ENCODE peak calls at places on chromosomes 7 and 10, in seven cellular contexts. P is neuronal stem cell, J is mesendoderm, B is IMR-90, X is trophoblast cell, E is H9, L is H1. C is an unnamed sample.
A peak's percentile ranks its signal among the peaks of the same experiment; 100 is the strongest.

GRCh38 chr7:72183835-72184234 is 228.3 kb downstream of the CALN1 start:
- DNase-seq in P (no peak), J (peak; percentile 49), B (no peak), X (no peak), E (no peak), L (no peak), C (no peak)

GRCh38 chr7:904847-905246 is 28.5 kb downstream of the GET4 start:
- DNase-seq in P (no peak), J (no peak), B (peak; percentile 40), X (no peak), E (no peak), L (no peak), C (peak; percentile 38)

GRCh38 chr7:45882465-45882810 is 5.8 kb upstream of the IGFBP1 start:
- DNase-seq in P (no peak), J (peak; percentile 27), B (no peak), X (no peak), E (no peak), L (no peak), C (no peak)

GRCh38 chr7:38105874-38106483 is 72.1 kb upstream of the STARD3NL start:
- DNase-seq in P (peak; percentile 26), J (peak; percentile 49), B (peak; percentile 49), X (no peak), E (no peak), L (no peak), C (peak; percentile 51)

GRCh38 chr10:7337431-7338171 is 73.2 kb downstream of the SFMBT2 start:
- DNase-seq in P (no peak), J (no peak), B (no peak), X (no peak), E (no peak), L (no peak), C (no peak)

GRCh38 chr7:99392046-99392445 is 16.4 kb downstream of the PDAP1 start:
- DNase-seq in P (no peak), J (no peak), B (no peak), X (no peak), E (no peak), L (no peak), C (no peak)

GRCh38 chr7:43749383-43749940 is 9.0 kb upstream of the BLVRA start:
- DNase-seq in P (no peak), J (no peak), B (no peak), X (no peak), E (no peak), L (no peak), C (no peak)

GRCh38 chr7:525740-526139 is 6.1 kb upstream of the PDGFA start:
- DNase-seq in P (no peak), J (no peak), B (no peak), X (no peak), E (no peak), L (no peak), C (no peak)

GRCh38 chr7:44291066-44291732 is 34.2 kb downstream of the CAMK2B start:
- DNase-seq in P (no peak), J (no peak), B (peak; percentile 94), X (no peak), E (no peak), L (peak; percentile 29), C (peak; percentile 24)

GRCh38 chr7:22845221-22845844 is 22.7 kb upstream of the TOMM7 start:
- DNase-seq in P (no peak), J (no peak), B (no peak), X (no peak), E (no peak), L (no peak), C (no peak)
- H2BK120ac ChIP-seq in P (no peak overlapping the region), J (no peak overlapping the region), B (no peak overlapping the region), X (no peak overlapping the region), E (no peak overlapping the region), L (no peak overlapping the region), C (no peak overlapping the region)

GRCh38 chr7:30920584-30921539 is 9.2 kb downstream of the AQP1 start:
- DNase-seq in P (no peak), J (peak; percentile 40), B (peak; percentile 49), X (no peak), E (peak; percentile 19), L (peak; percentile 37), C (peak; percentile 77)

GRCh38 chr7:30918676-30919075 is 7.0 kb downstream of the AQP1 start:
- DNase-seq in P (no peak), J (no peak), B (no peak), X (no peak), E (no peak), L (no peak), C (no peak)

GRCh38 chr7:30921540-30921930 is 9.9 kb downstream of the AQP1 start:
- DNase-seq in P (no peak), J (no peak), B (no peak), X (no peak), E (peak; percentile 20), L (no peak), C (no peak)

GRCh38 chr7:30921951-30922401 is 10.3 kb downstream of the AQP1 start:
- DNase-seq in P (no peak), J (no peak), B (no peak), X (no peak), E (peak; percentile 17), L (peak; percentile 41), C (no peak)

DNA sequence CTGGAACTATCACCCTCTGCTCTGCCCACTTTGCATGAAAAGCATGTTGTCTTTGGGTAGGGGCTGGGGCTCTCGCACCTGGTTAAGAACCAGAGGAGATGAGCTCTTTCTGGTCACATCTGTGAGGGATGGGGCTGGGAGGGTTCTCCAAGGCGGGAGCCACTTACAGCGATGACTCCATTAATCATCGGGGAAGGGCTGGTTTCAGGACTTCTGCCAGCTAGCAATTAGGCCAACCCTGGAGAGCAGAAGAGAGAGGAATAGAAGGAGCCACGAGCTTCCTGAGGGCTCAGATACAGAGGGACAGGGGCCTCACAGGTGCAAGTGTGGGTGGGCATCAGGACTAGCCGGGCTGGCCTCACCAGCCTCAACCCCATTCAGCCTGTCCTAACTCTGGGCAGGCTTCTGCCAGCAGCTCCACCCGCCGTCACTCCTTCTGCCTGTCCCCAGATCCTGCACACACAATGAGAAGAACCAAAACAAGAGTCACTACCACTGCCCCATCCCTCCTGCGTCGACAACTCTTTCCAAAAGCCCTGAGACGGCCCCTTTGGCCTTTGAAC is 8.4 kb downstream of the AQP1 start:
- DNase-seq in P (no peak), J (no peak), B (no peak), X (no peak), E (no peak), L (no peak), C (no peak)
- H3K23ac ChIP-seq in P (no peak overlapping the region), J (no peak overlapping the region), B (no peak overlapping the region), X (no peak overlapping the region), E (no peak overlapping the region), L (no peak overlapping the region), C (no peak overlapping the region)

GRCh38 chr7:114979388-114979787 is 57.5 kb downstream of the MDFIC start:
- DNase-seq in P (no peak), J (peak; percentile 66), B (peak; percentile 47), X (peak; percentile 76), E (no peak), L (no peak), C (no peak)

GRCh38 chr7:114985316-114985715 is 63.4 kb downstream of the MDFIC start:
- DNase-seq in P (no peak), J (no peak), B (no peak), X (no peak), E (no peak), L (no peak), C (no peak)

GRCh38 chr7:114977277-114977676 is 55.4 kb downstream of the MDFIC start:
- DNase-seq in P (no peak), J (peak; percentile 78), B (no peak), X (no peak), E (peak; percentile 34), L (no peak), C (no peak)

GRCh38 chr7:114979803-114980507 is 58.1 kb downstream of the MDFIC start:
- DNase-seq in P (no peak), J (no peak), B (no peak), X (no peak), E (no peak), L (no peak), C (no peak)

DNA sequence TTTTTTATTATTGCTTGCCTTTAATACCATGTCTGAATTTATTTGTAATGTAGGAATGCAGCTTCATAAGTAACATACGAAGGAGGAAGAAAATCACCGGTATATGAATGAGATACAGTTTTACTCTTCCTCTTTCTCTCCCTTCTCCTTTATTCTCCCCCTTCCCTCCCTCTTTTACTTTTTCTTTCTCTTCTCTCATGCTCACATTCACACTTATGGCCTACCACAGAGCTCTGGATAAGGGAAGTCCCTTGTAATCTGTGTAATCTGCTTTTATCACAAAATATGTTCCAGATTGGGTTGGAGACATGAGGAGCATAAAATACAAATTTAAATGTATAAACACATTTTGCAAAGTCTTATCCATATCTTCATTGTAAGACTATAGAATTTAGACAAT is 59.4 kb downstream of the MDFIC start:
- DNase-seq in P (no peak), J (peak; percentile 16), B (no peak), X (no peak), E (no peak), L (no peak), C (no peak)
- H2BK120ac ChIP-seq in P (no peak overlapping the region), J (no peak overlapping the region), B (no peak overlapping the region), X (no peak overlapping the region), E (no peak overlapping the region), L (no peak overlapping the region), C (no peak overlapping the region)

GRCh38 chr7:134695321-134695860 is 48.7 kb downstream of the BPGM start:
- DNase-seq in P (no peak), J (no peak), B (no peak), X (no peak), E (no peak), L (no peak), C (no peak)

GRCh38 chr7:134694299-134694698 is 47.6 kb downstream of the BPGM start:
- DNase-seq in P (no peak), J (peak; percentile 78), B (no peak), X (no peak), E (peak; percentile 75), L (peak; percentile 80), C (no peak)

GRCh38 chr7:134696261-134696660 is 49.6 kb downstream of the BPGM start:
- DNase-seq in P (no peak), J (no peak), B (no peak), X (peak; percentile 32), E (no peak), L (no peak), C (no peak)

GRCh38 chr7:134693256-134693655 is 46.6 kb downstream of the BPGM start:
- DNase-seq in P (no peak), J (no peak), B (peak; percentile 96), X (no peak), E (no peak), L (no peak), C (peak; percentile 78)

GRCh38 chr7:134694767-134695166 is 48.1 kb downstream of the BPGM start:
- DNase-seq in P (no peak), J (no peak), B (no peak), X (no peak), E (no peak), L (no peak), C (no peak)
- H3K23ac ChIP-seq in P (no peak overlapping the region), J (no peak overlapping the region), B (peak overlapping the region; percentile 29), X (no peak overlapping the region), E (no peak overlapping the region), L (no peak overlapping the region), C (no peak overlapping the region)

GRCh38 chr10:11057018-11057417 is 39.3 kb downstream of the CELF2 start:
- DNase-seq in P (no peak), J (no peak), B (no peak), X (no peak), E (no peak), L (no peak), C (no peak)
- H2BK120ac ChIP-seq in P (peak overlapping the region; percentile 36), J (no peak overlapping the region), B (no peak overlapping the region), X (no peak overlapping the region), E (no peak overlapping the region), L (no peak overlapping the region), C (no peak overlapping the region)

C was measured in mesenchymal stem cell.